ENCODE peak calls at places on chromosomes 1 and 21, in eight cellular contexts. A is heart right ventricle, K is lower lobe of right lung, J is adipocyte, W is sigmoid colon, L is psoas muscle, D is DND-41, P is left ventricle myocardium inferior. G is an unnamed sample. For H3K4me1, the result is how much of the 10 kb centered on the place peaks cover.

GRCh38 chr1:183946309-183946591 is 91.3 kb downstream of the COLGALT2 start:
- DNase-seq in A (no peak), K (no peak), J (no peak), W (no peak), L (no peak), D (no peak), P (no peak), G (no peak)

GRCh38 chr1:117646007-117646913 is 40.4 kb downstream of the TENT5C start:
- DNase-seq in A (no peak), K (no peak), J (peak), W (no peak), L (peak), D (no peak), P (no peak), G (no peak)

GRCh38 chr21:32062591-32063227 is 189.9 kb downstream of the HUNK start:
- DNase-seq in A (no peak), K (no peak), J (no peak), W (no peak), L (no peak), D (peak), P (no peak), G (no peak)

GRCh38 chr1:201016943-201017827 is 6.3 kb downstream of the KIF21B start:
- DNase-seq in A (no peak), K (peak), J (no peak), W (no peak), L (no peak), D (no peak), P (no peak), G (no peak)

GRCh38 chr1:119713039-119713537 is 1.4 kb downstream of the PHGDH start:
- DNase-seq in A (no peak), K (no peak), J (peak), W (no peak), L (no peak), D (peak), P (no peak), G (no peak)

GRCh38 chr1:226939439-226940028 is 560 bp upstream of the COQ8A start:
- DNase-seq in A (peak), K (peak), J (peak), W (peak), L (peak), D (no peak), P (peak), G (no peak)

GRCh38 chr1:205824180-205824579 is 11.2 kb upstream of the SLC41A1 start:
- DNase-seq in A (no peak), K (no peak), J (no peak), W (no peak), L (no peak), D (peak), P (no peak), G (no peak)

GRCh38 chr1:243729956-243730355 is 120.1 kb downstream of the AKT3 start:
- DNase-seq in A (no peak), K (no peak), J (no peak), W (no peak), L (no peak), D (no peak), P (no peak), G (no peak)

GRCh38 chr1:119449964-119450363 is 35.0 kb downstream of the HSD3B2 start:
- DNase-seq in A (no peak), K (no peak), J (no peak), W (no peak), L (no peak), D (peak), P (no peak), G (no peak)

GRCh38 chr1:61056674-61057439 is 25.5 kb upstream of the NFIA start:
- DNase-seq in A (peak), K (peak), J (peak), W (peak), L (peak), D (no peak), P (peak), G (no peak)

GRCh38 chr1:64523938-64524337 is 54.0 kb downstream of the CACHD1 start:
- DNase-seq in A (no peak), K (no peak), J (no peak), W (no peak), L (no peak), D (no peak), P (no peak), G (no peak)

GRCh38 chr1:64526312-64526711 is 56.4 kb downstream of the CACHD1 start:
- DNase-seq in A (no peak), K (no peak), J (peak), W (no peak), L (no peak), D (no peak), P (no peak), G (no peak)

GRCh38 chr1:64522740-64523139 is 52.8 kb downstream of the CACHD1 start:
- DNase-seq in A (no peak), K (no peak), J (no peak), W (no peak), L (no peak), D (no peak), P (no peak), G (no peak)

GRCh38 chr1:64525116-64525686 is 55.3 kb downstream of the CACHD1 start:
- DNase-seq in A (no peak), K (no peak), J (peak), W (no peak), L (no peak), D (no peak), P (no peak), G (no peak)

DNA sequence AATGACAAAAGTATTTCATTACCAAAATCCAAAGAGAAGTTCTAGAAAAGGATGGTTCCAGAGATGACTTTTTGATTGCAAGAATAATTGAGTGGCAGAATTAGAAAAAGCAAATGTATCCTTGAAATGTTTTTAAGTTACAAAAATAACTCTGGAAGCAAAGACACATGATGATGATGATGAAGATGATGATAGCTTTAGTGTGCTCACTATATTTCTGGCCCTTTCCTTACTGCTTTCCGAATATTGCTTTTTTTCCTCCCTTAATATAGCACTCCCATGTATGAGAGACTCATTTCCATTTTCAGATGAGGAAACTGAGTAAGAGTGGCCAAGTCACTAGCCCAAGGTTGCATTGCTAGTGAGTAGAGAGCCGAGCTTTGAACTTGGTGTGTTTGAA is 54.7 kb downstream of the CACHD1 start:
- DNase-seq in A (no peak), K (no peak), J (no peak), W (no peak), L (no peak), D (no peak), P (no peak), G (no peak)
- H3K4me1 ChIP-seq in A (under half), K (under half), J (half or more), W (under half), L (under half), D (under half), P (under half), G (under half)

GRCh38 chr1:197092491-197093023 is 25.5 kb upstream of the F13B start:
- DNase-seq in A (no peak), K (no peak), J (peak), W (no peak), L (no peak), D (no peak), P (no peak), G (no peak)
- H3K4me3 ChIP-seq in A (no peak), K (no peak), J (no peak), W (no peak), L (no peak), D (no peak), P (no peak), G (no peak)

GRCh38 chr1:21925334-21925940 is 11.7 kb downstream of the HSPG2 start:
- DNase-seq in A (no peak), K (no peak), J (no peak), W (no peak), L (no peak), D (no peak), P (no peak), G (no peak)
- H3K4me1 ChIP-seq in A (half or more), K (half or more), J (half or more), W (half or more), L (half or more), D (under half), P (half or more), G (under half)

GRCh38 chr1:63913533-63913932 is 139.7 kb downstream of the ROR1 start:
- DNase-seq in A (no peak), K (no peak), J (no peak), W (no peak), L (no peak), D (no peak), P (no peak), G (no peak)
- H3K4me3 ChIP-seq in A (no peak), K (no peak), J (no peak), W (no peak), L (no peak), D (no peak), P (no peak), G (no peak)

GRCh38 chr1:55206210-55206609 is 9.0 kb downstream of the USP24 start:
- DNase-seq in A (no peak), K (no peak), J (no peak), W (no peak), L (no peak), D (no peak), P (no peak), G (no peak)
- H3K4me1 ChIP-seq in A (under half), K (half or more), J (half or more), W (half or more), L (half or more), D (under half), P (half or more), G (under half)

GRCh38 chr1:92408825-92409224 is 77.9 kb downstream of the GFI1 start:
- DNase-seq in A (no peak), K (no peak), J (peak), W (no peak), L (no peak), D (no peak), P (no peak), G (no peak)

GRCh38 chr1:92411511-92411910 is 75.2 kb downstream of the GFI1 start:
- DNase-seq in A (no peak), K (no peak), J (peak), W (no peak), L (no peak), D (peak), P (no peak), G (no peak)

GRCh38 chr1:92409946-92410345 is 76.8 kb downstream of the GFI1 start:
- DNase-seq in A (no peak), K (no peak), J (no peak), W (no peak), L (no peak), D (peak), P (no peak), G (no peak)

DNA sequence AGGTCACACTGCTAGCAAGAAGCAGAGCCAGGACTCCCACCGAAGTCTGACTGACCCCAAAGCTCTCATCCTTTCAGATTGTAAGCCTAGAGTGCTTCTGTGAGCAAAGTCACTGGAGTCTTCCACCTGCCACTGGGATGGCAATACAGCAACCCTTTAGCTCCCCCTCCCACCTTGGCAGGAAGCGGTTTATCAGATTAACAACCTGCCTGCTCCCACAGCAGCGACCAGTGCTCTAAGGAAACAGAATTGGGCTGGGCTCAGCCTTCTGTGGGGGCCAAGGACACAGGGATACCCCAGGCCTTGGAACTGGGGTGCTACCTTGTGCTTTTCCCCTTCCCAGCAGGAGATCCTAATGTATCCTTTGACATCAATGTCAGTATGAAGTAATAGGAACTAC is 76.0 kb downstream of the GFI1 start:
- DNase-seq in A (no peak), K (no peak), J (no peak), W (no peak), L (no peak), D (peak), P (no peak), G (peak)
- H3K4me3 ChIP-seq in A (no peak), K (no peak), J (no peak), W (no peak), L (no peak), D (peak), P (no peak), G (peak)

DNA sequence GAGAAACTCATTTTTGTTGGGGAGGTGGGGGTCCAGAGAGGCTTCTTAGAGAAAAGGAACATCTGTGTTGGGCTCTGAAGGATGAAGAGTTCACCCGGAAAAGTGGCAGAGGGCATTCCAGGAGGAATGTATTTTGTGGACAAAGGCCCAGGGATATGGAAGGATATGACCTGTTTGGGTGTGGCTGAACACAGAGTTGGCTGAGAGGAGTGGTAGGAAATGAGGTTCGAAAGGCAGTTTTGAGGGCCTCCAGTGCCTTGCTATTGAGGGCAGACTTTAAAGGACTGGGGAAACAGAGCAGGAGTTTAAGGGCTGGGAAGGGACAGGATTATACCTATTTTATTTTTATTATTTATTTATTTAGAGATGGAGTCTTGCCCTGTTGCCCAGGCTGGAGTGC is 27.3 kb upstream of the WASF2 start:
- DNase-seq in A (no peak), K (no peak), J (no peak), W (no peak), L (no peak), D (no peak), P (no peak), G (no peak)
- H3K4me1 ChIP-seq in A (under half), K (under half), J (under half), W (under half), L (half or more), D (under half), P (half or more), G (under half)

G was measured in naive thymus-derived CD4-positive, alpha-beta T cell.